ENCODE peak calls at places on chromosomes 11 and 22, in six cellular contexts. T is GF-D8, H is T-cell, J is psoas muscle, P is heart left ventricle, S is BE2C. Y is an unnamed sample.

GRCh38 chr11:35146074-35146521 is 7.1 kb downstream of the CD44 start:
- DNase-seq in T (no peak), P (no peak), J (no peak), S (no peak), H (no peak), Y (no peak)

GRCh38 chr11:119993732-119994131 is 144.2 kb downstream of the TRIM29 start:
- DNase-seq in S (no peak), H (no peak), J (no peak), P (no peak), T (no peak), Y (no peak)

GRCh38 chr11:62133328-62134065 is 9.7 kb downstream of the INCENP start:
- DNase-seq in T (no peak), S (no peak), P (no peak), H (no peak), J (no peak), Y (no peak)

GRCh38 chr11:61833478-61833877 is 5.4 kb downstream of the FADS2 start:
- DNase-seq in S (no peak), T (no peak), J (no peak), P (peak), H (no peak), Y (peak)

GRCh38 chr22:37161442-37161841 is 11.7 kb upstream of the IL2RB start:
- DNase-seq in P (no peak), J (peak), H (no peak), T (no peak), S (peak), Y (no peak)

GRCh38 chr11:65964906-65965305 is 3.4 kb downstream of the SART1 start:
- DNase-seq in P (no peak), S (no peak), H (no peak), J (no peak), T (no peak), Y (no peak)

GRCh38 chr22:19121631-19122142 is 525 bp downstream of the DGCR2 start:
- DNase-seq in H (peak), S (peak), T (no peak), J (peak), P (peak), Y (peak)

GRCh38 chr11:75344761-75345454 is 6.6 kb downstream of the ARRB1 start:
- DNase-seq in T (no peak), S (no peak), P (peak), H (no peak), J (no peak), Y (peak)

GRCh38 chr11:112115389-112115788 is 28.7 kb downstream of the SDHD start:
- DNase-seq in P (no peak), J (no peak), S (no peak), H (no peak), T (no peak), Y (no peak)

GRCh38 chr11:87203907-87204602 is 166.3 kb downstream of the TMEM135 start:
- DNase-seq in P (no peak), S (no peak), J (no peak), T (no peak), H (no peak), Y (no peak)

GRCh38 chr11:119100246-119100959 is 1.2 kb downstream of the DPAGT1 start:
- DNase-seq in P (no peak), H (no peak), T (peak), J (no peak), S (peak), Y (no peak)

GRCh38 chr22:29314074-29314473 is 1.4 kb downstream of the RASL10A start:
- DNase-seq in J (peak), P (no peak), H (no peak), T (no peak), S (no peak), Y (no peak)

GRCh38 chr11:116263020-116263419 is 509.8 kb downstream of the BUD13 start:
- DNase-seq in P (no peak), J (no peak), T (no peak), H (no peak), S (no peak), Y (no peak)

GRCh38 chr22:26502688-26503561 is 9.3 kb downstream of the TFIP11 start:
- DNase-seq in P (peak), T (peak), H (peak), S (peak), J (peak), Y (no peak)

GRCh38 chr11:77266766-77267165 is 34.7 kb downstream of the GDPD4 start:
- DNase-seq in P (no peak), T (no peak), H (no peak), S (no peak), J (no peak), Y (no peak)

GRCh38 chr11:134512791-134513538 is 100.9 kb upstream of the B3GAT1 start:
- DNase-seq in H (no peak), S (no peak), P (no peak), T (no peak), J (no peak), Y (no peak)

GRCh38 chr11:118903204-118904015 is 19.7 kb downstream of the CXCR5 start:
- DNase-seq in J (no peak), H (no peak), T (no peak), P (no peak), S (peak), Y (no peak)

GRCh38 chr11:3120071-3120792 is 44.9 kb downstream of the OSBPL5 start:
- DNase-seq in J (peak), H (no peak), P (no peak), T (no peak), S (peak), Y (no peak)

Y was measured in substantia nigra.